ENCODE peak calls at places on chromosomes 16 and 17, in four cellular contexts. B, Z, F and P are unnamed samples.

GRCh38 chr17:28997811-28998210 is 8.0 kb downstream of the SEZ6 start:
- DNase-seq in B (no peak), Z (no peak), F (no peak), P (no peak)

GRCh38 chr16:22614271-22614947 is 103.7 kb downstream of the NPIPB5 start:
- DNase-seq in B (no peak), Z (no peak), F (peak), P (peak)

GRCh38 chr17:34252890-34253525 is 2.1 kb upstream of the CCL2 start:
- DNase-seq in B (no peak), Z (no peak), F (peak), P (no peak)

GRCh38 chr17:79315282-79316106 is 240.9 kb downstream of the ENGASE start:
- DNase-seq in B (no peak), Z (no peak), F (no peak), P (no peak)

GRCh38 chr17:36600936-36601302 is 464 bp upstream of the MRM1 start:
- DNase-seq in B (no peak), Z (no peak), F (no peak), P (no peak)

GRCh38 chr17:14156689-14157088 is 80.0 kb downstream of the CDRT15 start:
- DNase-seq in B (no peak), Z (peak), F (peak), P (no peak)

GRCh38 chr17:1769826-1770477 is 8.1 kb downstream of the SERPINF1 start:
- DNase-seq in B (no peak), Z (no peak), F (no peak), P (peak)

GRCh38 chr16:88733630-88734360 is 27.5 kb downstream of the CTU2 start:
- DNase-seq in B (no peak), Z (no peak), F (no peak), P (no peak)

GRCh38 chr17:68399638-68400403 is 57.5 kb downstream of the WIPI1 start:
- DNase-seq in B (no peak), Z (no peak), F (peak), P (peak)

GRCh38 chr17:3915642-3916012 is 638 bp downstream of the P2RX1 start:
- DNase-seq in B (no peak), Z (no peak), F (no peak), P (no peak)

GRCh38 chr17:29449865-29450671 is 59.9 kb downstream of the TAOK1 start:
- DNase-seq in B (no peak), Z (no peak), F (no peak), P (no peak)

GRCh38 chr17:44793885-44794698 is 35.3 kb downstream of the ADAM11 start:
- DNase-seq in B (no peak), Z (no peak), F (no peak), P (peak)

GRCh38 chr16:21338537-21339268 is 60.6 kb upstream of the CRYM start:
- DNase-seq in B (no peak), Z (no peak), F (no peak), P (no peak)

GRCh38 chr17:82889496-82890338 is 49.9 kb upstream of the ZNF750 start:
- DNase-seq in B (no peak), Z (no peak), F (no peak), P (no peak)

GRCh38 chr17:27438631-27439030 is 17.6 kb upstream of the KSR1 start:
- DNase-seq in B (no peak), Z (no peak), F (no peak), P (no peak)

GRCh38 chr16:66131156-66131807 is 235.2 kb upstream of the CDH5 start:
- DNase-seq in B (no peak), Z (no peak), F (peak), P (peak)

GRCh38 chr16:27993587-27993986 is 69.9 kb downstream of the GSG1L start:
- DNase-seq in B (no peak), Z (no peak), F (no peak), P (no peak)

GRCh38 chr16:6481894-6482293 is 850.8 kb upstream of the RBFOX1 start:
- DNase-seq in B (no peak), Z (no peak), F (no peak), P (no peak)

GRCh38 chr17:4968166-4968915 is 724 bp upstream of the SPAG7 start:
- DNase-seq in B (no peak), Z (no peak), F (no peak), P (no peak)

GRCh38 chr17:80649200-80649644 is 104.6 kb downstream of the RPTOR start:
- DNase-seq in B (no peak), Z (no peak), F (no peak), P (no peak)

GRCh38 chr16:67443299-67443698 is 12.4 kb downstream of the HSD11B2 start:
- DNase-seq in B (peak), Z (no peak), F (peak), P (no peak)

GRCh38 chr17:8791910-8792270 is 7.3 kb downstream of the MFSD6L start:
- DNase-seq in B (no peak), Z (peak), F (peak), P (peak)

GRCh38 chr17:67585077-67585602 is 132.6 kb upstream of the NOL11 start:
- DNase-seq in B (no peak), Z (no peak), F (no peak), P (no peak)

GRCh38 chr17:61149106-61149505 is 250.5 kb upstream of the TBX2 start:
- DNase-seq in B (no peak), Z (no peak), F (no peak), P (no peak)

GRCh38 chr17:31596382-31597323 is 205.2 kb downstream of the RAB11FIP4 start:
- DNase-seq in B (peak), Z (peak), F (peak), P (peak)

GRCh38 chr17:76481091-76481655 is 13.8 kb downstream of the AANAT start:
- DNase-seq in B (no peak), Z (no peak), F (no peak), P (no peak)

GRCh38 chr17:45895304-45895968 is 1.1 kb downstream of the MAPT start:
- DNase-seq in B (no peak), Z (no peak), F (no peak), P (peak)

GRCh38 chr17:50177983-50178834 is 12.4 kb downstream of the SGCA start:
- DNase-seq in B (peak), Z (peak), F (peak), P (peak)

GRCh38 chr17:43570518-43570928 is 24.4 kb upstream of the ETV4 start:
- DNase-seq in B (no peak), Z (peak), F (peak), P (peak)

GRCh38 chr17:13462673-13463124 is 139.0 kb downstream of the HS3ST3A1 start:
- DNase-seq in B (no peak), Z (no peak), F (no peak), P (no peak)

GRCh38 chr17:44981221-44981968 is 13.3 kb upstream of the C1QL1 start:
- DNase-seq in B (no peak), Z (peak), F (peak), P (peak)

GRCh38 chr17:57604771-57605733 is 140.0 kb downstream of the CCDC182 start:
- DNase-seq in B (peak), Z (peak), F (peak), P (peak)

GRCh38 chr17:67390646-67391480 is 13.8 kb downstream of the PITPNC1 start:
- DNase-seq in B (peak), Z (peak), F (peak), P (peak)

GRCh38 chr17:10243905-10244844 is 45.8 kb upstream of the GAS7 start:
- DNase-seq in B (no peak), Z (no peak), F (peak), P (peak)

GRCh38 chr17:51912939-51913338 is 245.6 kb downstream of the CA10 start:
- DNase-seq in B (no peak), Z (no peak), F (no peak), P (no peak)
- TF ChIP-seq CTCF in B (no peak), Z (no peak), F (no peak), P (no peak)

GRCh38 chr16:26645629-26646028 is 421.1 kb upstream of the C16orf82 start:
- DNase-seq in B (no peak), Z (no peak), F (no peak), P (no peak)
- TF ChIP-seq CTCF in B (peak), Z (no peak), F (peak), P (peak)

GRCh38 chr16:55527885-55528284 is 19.0 kb downstream of the LPCAT2 start:
- DNase-seq in B (no peak), Z (no peak), F (no peak), P (no peak)
- TF ChIP-seq CTCF in B (no peak), Z (no peak), F (no peak), P (no peak)

DNA sequence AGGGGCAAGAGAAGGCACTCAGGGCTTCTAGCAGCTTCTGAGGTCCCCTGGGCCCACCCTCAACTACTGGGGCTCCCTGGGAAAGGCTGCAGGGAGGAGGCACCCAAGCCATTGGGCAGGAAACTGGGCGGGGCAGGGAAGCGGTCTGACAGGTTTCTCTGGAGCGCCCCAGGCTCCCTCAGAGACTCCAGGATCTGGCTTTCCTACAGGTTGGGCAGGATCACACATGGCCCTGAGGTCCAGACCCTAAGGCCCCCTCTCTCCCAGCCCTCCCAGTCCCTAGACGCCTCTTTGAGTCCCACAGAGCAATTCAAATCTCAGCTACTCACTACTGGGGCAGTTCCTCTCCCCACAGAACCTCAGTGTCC is 14.3 kb downstream of the JUP start:
- DNase-seq in B (no peak), Z (no peak), F (no peak), P (no peak)
- TF ChIP-seq CTCF in B (no peak), Z (no peak), F (no peak), P (no peak)

DNA sequence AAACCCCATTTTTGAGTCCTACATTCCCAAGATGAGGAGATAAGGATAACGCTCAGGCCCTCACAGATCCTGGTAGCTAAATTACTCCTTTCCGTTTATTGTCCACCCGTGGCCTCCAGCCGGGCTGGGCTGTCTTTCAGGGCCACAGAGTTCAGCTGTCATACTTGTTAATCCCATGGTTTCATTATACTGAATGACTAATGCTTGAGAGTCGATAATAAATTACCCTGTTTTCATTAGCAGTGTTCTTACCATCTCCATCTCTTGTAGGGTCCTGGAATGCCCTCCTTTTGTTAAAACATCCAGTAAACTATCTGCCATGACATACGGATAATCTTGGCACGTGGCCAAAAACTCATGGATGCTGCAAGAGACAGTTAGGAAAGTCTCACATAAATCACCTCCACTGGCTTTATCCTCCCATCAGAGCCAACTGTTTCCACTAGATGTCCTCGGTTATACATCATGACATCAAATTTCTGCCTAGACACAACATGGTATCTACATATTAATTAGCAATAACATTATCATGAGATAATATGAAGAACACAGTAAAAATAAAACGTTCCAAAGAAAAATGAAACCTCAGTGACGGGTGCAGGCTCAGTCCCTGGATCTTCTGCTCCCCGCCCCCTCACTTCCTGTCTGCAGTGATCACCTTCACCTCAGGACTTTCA is 45.3 kb downstream of the BRD7 start:
- DNase-seq in B (no peak), Z (no peak), F (peak), P (peak)
- TF ChIP-seq CTCF in B (no peak), Z (peak), F (peak), P (peak)

DNA sequence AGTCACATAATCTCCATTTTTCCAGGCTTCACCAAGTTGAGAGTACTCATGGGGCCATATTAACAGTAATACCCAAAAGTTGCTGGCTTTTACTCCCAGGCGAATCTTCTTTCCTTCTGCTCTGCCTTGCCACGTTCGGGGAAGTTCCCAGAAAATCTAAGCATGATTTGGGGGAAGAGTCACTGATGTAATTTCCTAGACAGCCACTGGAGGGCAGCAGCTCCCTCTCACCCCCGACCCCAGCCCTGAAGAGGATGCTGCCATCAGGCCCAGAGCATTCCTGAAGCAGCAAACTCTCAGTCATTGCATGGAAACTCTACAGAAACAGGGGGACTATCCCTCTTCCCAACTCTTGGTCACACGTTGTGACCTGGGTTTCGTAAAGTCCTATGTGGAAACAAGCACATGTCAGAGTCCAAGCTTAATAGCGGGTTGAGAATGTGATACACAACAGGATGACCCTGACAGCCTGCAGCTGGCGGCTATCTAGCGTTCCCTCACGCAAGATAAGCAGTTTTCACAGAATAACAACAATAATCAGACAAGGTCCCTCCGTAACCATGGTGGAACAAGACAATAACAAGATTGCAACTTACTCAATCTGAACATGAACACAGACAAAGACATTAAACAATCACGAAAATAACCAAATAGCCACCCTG is 43.8 kb upstream of the DHX40 start:
- DNase-seq in B (peak), Z (peak), F (peak), P (peak)
- TF ChIP-seq CTCF in B (peak), Z (peak), F (peak), P (peak)

GRCh38 chr17:7324438-7324779 is 4.7 kb downstream of the NEURL4 start:
- DNase-seq in B (no peak), Z (no peak), F (no peak), P (no peak)
- TF ChIP-seq CTCF in B (no peak), Z (no peak), F (no peak), P (no peak)

GRCh38 chr16:14026572-14026971 is 44.5 kb upstream of the MRTFB start:
- DNase-seq in B (no peak), Z (no peak), F (no peak), P (no peak)

GRCh38 chr16:14028207-14028606 is 42.9 kb upstream of the MRTFB start:
- DNase-seq in B (no peak), Z (no peak), F (no peak), P (no peak)

GRCh38 chr16:14029658-14030057 is 41.5 kb upstream of the MRTFB start:
- DNase-seq in B (peak), Z (no peak), F (no peak), P (no peak)

GRCh38 chr16:14020141-14020540 is 51.0 kb upstream of the MRTFB start:
- DNase-seq in B (no peak), Z (no peak), F (no peak), P (no peak)

GRCh38 chr16:14024300-14024699 is 46.8 kb upstream of the MRTFB start:
- DNase-seq in B (no peak), Z (no peak), F (peak), P (no peak)
- TF ChIP-seq CTCF in B (no peak), Z (no peak), F (peak), P (no peak)

GRCh38 chr17:63773272-63774140 is at the start of gene CCDC47:
- DNase-seq in B (peak), Z (peak), F (peak), P (peak)
- TF ChIP-seq CTCF in B (no peak), Z (no peak), F (no peak), P (no peak)